ENCODE peak calls at places on chromosome 14, in seven cellular contexts. N is GM10248, V is NCI-H1694, I is NCI-H1417, X is NCI-H1105 treated with DMSO at 0.1 percent for 48 hours, E is NCI-H1436, G is non-pigmented ciliary epithelial cell. J is an unnamed sample.

GRCh38 chr14:80638620-80639215 is 302.8 kb downstream of the CEP128 start:
- DNase-seq in N (no peak), V (no peak), I (no peak), X (no peak), E (no peak), G (peak; percentile 71), J (peak; percentile 76)

GRCh38 chr14:105065280-105066228 is at the start of gene GPR132:
- DNase-seq in N (peak; percentile 91), V (no peak), I (no peak), X (no peak), E (no peak), G (no peak), J (peak; percentile 78)

GRCh38 chr14:98623806-98624430 is 648.1 kb downstream of the BCL11B start:
- DNase-seq in N (no peak), V (no peak), I (peak; percentile 75), X (peak; percentile 69), E (no peak), G (no peak), J (no peak)

GRCh38 chr14:87888136-87888999 is 104.6 kb downstream of the GALC start:
- DNase-seq in N (no peak), V (no peak), I (peak; percentile 17), X (no peak), E (no peak), G (no peak), J (peak; percentile 25)

GRCh38 chr14:104136472-104137296 is 1.7 kb upstream of the KIF26A start:
- DNase-seq in N (no peak), V (peak; percentile 46), I (no peak), X (no peak), E (no peak), G (no peak), J (no peak)

GRCh38 chr14:100438678-100439592 is 115.8 kb downstream of the SLC25A47 start:
- DNase-seq in N (no peak), V (no peak), I (peak; percentile 32), X (peak; percentile 15), E (no peak), G (no peak), J (peak; percentile 96)

GRCh38 chr14:104515059-104515810 is 64.3 kb upstream of the C14orf180 start:
- DNase-seq in N (no peak), V (no peak), I (no peak), X (no peak), E (no peak), G (no peak), J (no peak)

GRCh38 chr14:35340616-35341453 is 48.7 kb downstream of the PSMA6 start:
- DNase-seq in N (no peak), V (no peak), I (no peak), X (no peak), E (no peak), G (no peak), J (no peak)

GRCh38 chr14:65287264-65288131 is 125.0 kb upstream of the FUT8 start:
- DNase-seq in N (peak; percentile 81), V (no peak), I (no peak), X (no peak), E (no peak), G (no peak), J (no peak)

GRCh38 chr14:78450945-78451344 is 280.8 kb downstream of the NRXN3 start:
- DNase-seq in N (no peak), V (no peak), I (no peak), X (no peak), E (no peak), G (no peak), J (no peak)

J was measured in kidney tubule cell.